ENCODE peak calls at places on chromosomes 3 and 15, in five cellular contexts. F, E, H, X and J are unnamed samples.

GRCh38 chr15:64246364-64247189 is 83.8 kb upstream of the PPIB start:
- DNase-seq in F (peak), X (no peak), H (no peak), E (no peak), J (peak)

GRCh38 chr3:158471639-158472294 is 99.2 kb upstream of the MLF1 start:
- DNase-seq in X (no peak), E (no peak), H (no peak), F (peak), J (peak)

GRCh38 chr3:107227091-107227490 is 150.1 kb upstream of the CCDC54 start:
- DNase-seq in H (no peak), E (no peak), X (no peak), F (peak), J (no peak)

GRCh38 chr15:71385026-71385425 is 269.8 kb downstream of the THSD4 start:
- DNase-seq in H (no peak), X (no peak), E (no peak), F (no peak), J (no peak)

GRCh38 chr3:149959443-149959842 is 11.3 kb downstream of the PFN2 start:
- DNase-seq in H (no peak), F (peak), E (no peak), X (no peak), J (no peak)

GRCh38 chr3:85933326-85933725 is 974.5 kb downstream of the CADM2 start:
- DNase-seq in F (no peak), H (no peak), E (no peak), X (no peak), J (no peak)

GRCh38 chr3:154842546-154842945 is 237.6 kb upstream of the MME start:
- DNase-seq in F (no peak), X (no peak), E (no peak), H (no peak), J (no peak)

GRCh38 chr3:37711721-37712120 is 150.0 kb upstream of the CTDSPL start:
- DNase-seq in F (no peak), X (no peak), H (no peak), E (no peak), J (no peak)

GRCh38 chr3:144866504-144866903 is 894.9 kb downstream of the DIPK2A start:
- DNase-seq in H (no peak), X (no peak), F (no peak), E (no peak), J (no peak)

GRCh38 chr15:85439996-85440395 is 59.6 kb downstream of the AKAP13 start:
- DNase-seq in E (peak), X (no peak), H (no peak), F (no peak), J (no peak)

GRCh38 chr3:51389423-51390183 is 1.5 kb upstream of the RBM15B start:
- DNase-seq in F (peak), E (peak), X (peak), H (no peak), J (peak)

GRCh38 chr3:126197854-126198584 is 17.6 kb upstream of the ALDH1L1 start:
- DNase-seq in F (peak), H (peak), X (peak), E (peak), J (peak)

GRCh38 chr3:111311709-111312235 is 230.2 kb upstream of the CD96 start:
- DNase-seq in E (no peak), X (no peak), H (no peak), F (no peak), J (no peak)

GRCh38 chr3:13455644-13456043 is 24.5 kb upstream of the HDAC11 start:
- DNase-seq in F (no peak), E (peak), X (no peak), H (no peak), J (no peak)

GRCh38 chr3:9786825-9787654 is 5.2 kb downstream of the TADA3 start:
- DNase-seq in H (no peak), X (no peak), E (no peak), F (no peak), J (no peak)

GRCh38 chr15:74209997-74210573 is 7.5 kb upstream of the STRA6 start:
- DNase-seq in X (no peak), F (peak), E (no peak), H (no peak), J (peak)

GRCh38 chr3:56291244-56291680 is 177.0 kb downstream of the ERC2 start:
- DNase-seq in F (no peak), X (no peak), E (no peak), H (no peak), J (no peak)

GRCh38 chr15:74184582-74185091 is 11.1 kb downstream of the ISLR start:
- DNase-seq in F (no peak), E (no peak), H (no peak), X (no peak), J (no peak)

GRCh38 chr3:174423936-174424335 is 435.2 kb upstream of the NAALADL2 start:
- DNase-seq in F (no peak), H (no peak), E (no peak), X (no peak), J (no peak)

GRCh38 chr15:39468341-39468740 is 112.5 kb upstream of the THBS1 start:
- DNase-seq in H (no peak), F (no peak), E (no peak), X (no peak), J (no peak)

GRCh38 chr15:43769584-43770228 is 7.1 kb downstream of the ELL3 start:
- DNase-seq in X (no peak), H (no peak), F (peak), E (peak), J (peak)

GRCh38 chr15:82298520-82298919 is 35.9 kb downstream of the SAXO2 start:
- DNase-seq in E (no peak), H (no peak), F (no peak), X (no peak), J (no peak)

GRCh38 chr3:118818386-118818785 is 216.3 kb downstream of the IGSF11 start:
- DNase-seq in F (peak), H (no peak), E (no peak), X (no peak), J (peak)

GRCh38 chr15:67105065-67105951 is 39.9 kb downstream of the SMAD3 start:
- DNase-seq in X (no peak), E (no peak), H (peak), F (peak), J (peak)

GRCh38 chr15:101648356-101648755 is 3.8 kb downstream of the TM2D3 start:
- DNase-seq in E (no peak), X (no peak), H (no peak), F (no peak), J (no peak)

GRCh38 chr3:63349583-63350177 is 71.6 kb downstream of the SYNPR start:
- DNase-seq in X (peak), E (peak), F (peak), H (peak), J (peak)

GRCh38 chr3:45817788-45818523 is 21.6 kb upstream of the SLC6A20 start:
- DNase-seq in E (peak), H (peak), X (no peak), F (peak), J (peak)

GRCh38 chr3:53828581-53828980 is 17.6 kb downstream of the CHDH start:
- DNase-seq in H (no peak), F (no peak), E (peak), X (no peak), J (no peak)

GRCh38 chr15:40398413-40398873 is 7.2 kb upstream of the IVD start:
- DNase-seq in H (no peak), E (no peak), F (no peak), X (no peak), J (no peak)